ENCODE peak calls at places on chromosomes 5 and 9, in five cellular contexts. L is left colon, V is GM12878, O is NCI-H2171, A is neural progenitor cell. T is an unnamed sample.

GRCh38 chr5:53671447-53671846 is 111.0 kb downstream of the NDUFS4 start:
- DNase-seq in L (no peak), V (no peak), O (no peak), A (no peak), T (no peak)

GRCh38 chr9:131031642-131032005 is 22.6 kb downstream of the LAMC3 start:
- DNase-seq in L (no peak), V (no peak), O (no peak), A (no peak), T (no peak)

GRCh38 chr5:97534166-97534565 is 351.1 kb upstream of the RIOK2 start:
- DNase-seq in L (peak; percentile 34), V (no peak), O (no peak), A (peak; percentile 53), T (no peak)

GRCh38 chr9:36163049-36163839 is 5.9 kb upstream of the CCIN start:
- DNase-seq in L (no peak), V (no peak), O (no peak), A (peak; percentile 76), T (no peak)

GRCh38 chr9:107044872-107045271 is 181.9 kb downstream of the ZNF462 start:
- DNase-seq in L (peak; percentile 32), V (no peak), O (no peak), A (no peak), T (no peak)

GRCh38 chr9:72006481-72006880 is 53.9 kb downstream of the C9orf57 start:
- DNase-seq in L (no peak), V (no peak), O (no peak), A (no peak), T (no peak)

GRCh38 chr5:149450199-149450598 is 71.1 kb upstream of the IL17B start:
- DNase-seq in L (peak; percentile 51), V (no peak), O (no peak), A (no peak), T (no peak)

GRCh38 chr9:105157178-105157583 is 87.3 kb upstream of the SLC44A1 start:
- DNase-seq in L (peak; percentile 50), V (no peak), O (peak; percentile 34), A (peak; percentile 66), T (no peak)

GRCh38 chr5:64594025-64594424 is 88.2 kb downstream of the RGS7BP start:
- DNase-seq in L (no peak), V (no peak), O (no peak), A (no peak), T (no peak)

GRCh38 chr5:159682623-159683022 is 233.7 kb upstream of the ADRA1B start:
- DNase-seq in L (no peak), V (no peak), O (no peak), A (no peak), T (no peak)

GRCh38 chr5:97986069-97986468 is 787.4 kb upstream of the RGMB start:
- DNase-seq in L (no peak), V (no peak), O (no peak), A (peak; percentile 27), T (no peak)

GRCh38 chr5:80414113-80414512 is 6.2 kb downstream of the ZFYVE16 start:
- DNase-seq in L (no peak), V (no peak), O (no peak), A (no peak), T (no peak)